ENCODE peak calls at places on chromosomes 3 and 15, in four cellular contexts. M is tibial artery, F is right atrium auricular region, Y is IMR-90. G is an unnamed sample.

GRCh38 chr3:152976232-152976631 is 141.3 kb downstream of the P2RY1 start:
- DNase-seq in M (no peak), F (no peak), Y (no peak), G (no peak)

GRCh38 chr3:50525987-50526386 is 22.6 kb upstream of the CACNA2D2 start:
- DNase-seq in M (peak; percentile 40), F (no peak), Y (peak; percentile 30), G (no peak)

GRCh38 chr3:138348107-138348949 is at the start of gene MRAS:
- DNase-seq in M (peak; percentile 78), F (peak; percentile 87), Y (peak; percentile 73), G (peak; percentile 60)

GRCh38 chr15:37873336-37873735 is 61.1 kb upstream of the TMCO5A start:
- DNase-seq in M (no peak), F (no peak), Y (peak; percentile 41), G (no peak)

GRCh38 chr3:49750056-49750455 is 26.3 kb upstream of the GMPPB start:
- DNase-seq in M (no peak), F (peak; percentile 32), Y (peak; percentile 18), G (no peak)

GRCh38 chr3:4587061-4587837 is 94.1 kb downstream of the ITPR1 start:
- DNase-seq in M (no peak), F (no peak), Y (no peak), G (no peak)

GRCh38 chr15:62821384-62822131 is 221.0 kb upstream of the TPM1 start:
- DNase-seq in M (no peak), F (no peak), Y (no peak), G (no peak)

GRCh38 chr15:35874260-35874905 is 328.4 kb upstream of the DPH6 start:
- DNase-seq in M (peak; percentile 22), F (no peak), Y (peak; percentile 93), G (peak; percentile 77)

GRCh38 chr15:101613130-101614000 is 38.8 kb downstream of the TM2D3 start:
- DNase-seq in M (peak; percentile 56), F (peak; percentile 74), Y (peak; percentile 31), G (peak; percentile 7)

GRCh38 chr15:60652245-60652644 is 173.3 kb upstream of the ICE2 start:
- DNase-seq in M (no peak), F (no peak), Y (no peak), G (no peak)

GRCh38 chr3:151894219-151894618 is 20.8 kb downstream of the SUCNR1 start:
- DNase-seq in M (no peak), F (no peak), Y (no peak), G (no peak)

GRCh38 chr3:151896662-151897012 is 23.2 kb downstream of the SUCNR1 start:
- DNase-seq in M (no peak), F (no peak), Y (no peak), G (peak; percentile 94)

GRCh38 chr3:151895478-151895877 is 22.0 kb downstream of the SUCNR1 start:
- DNase-seq in M (no peak), F (no peak), Y (no peak), G (no peak)

GRCh38 chr3:151895881-151896661 is 22.6 kb downstream of the SUCNR1 start:
- DNase-seq in M (no peak), F (no peak), Y (no peak), G (no peak)

DNA sequence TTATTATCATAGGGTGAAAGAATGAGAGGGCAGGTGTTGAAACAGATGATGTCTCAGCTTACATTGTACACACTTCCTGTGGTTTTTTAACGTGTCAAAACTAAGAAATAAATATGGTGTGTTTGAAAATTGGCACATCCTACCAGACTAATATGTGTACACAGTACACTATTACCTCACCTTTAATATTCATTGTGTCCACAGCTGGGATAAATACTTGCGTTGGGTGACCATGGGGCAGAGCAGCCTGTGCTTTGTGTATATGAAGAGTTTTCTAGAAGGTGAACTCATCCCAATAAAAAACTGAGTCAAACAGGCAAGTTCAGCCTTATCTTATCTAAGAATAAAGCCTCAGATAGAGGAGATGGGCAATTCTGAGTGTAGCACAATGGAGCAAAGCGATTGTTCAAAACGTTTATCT is 17.3 kb downstream of the SUCNR1 start:
- DNase-seq in M (no peak), F (no peak), Y (no peak), G (peak; percentile 75)
- TF ChIP-seq CTCF in M (no peak), F (no peak), Y (no peak), G (no peak)

DNA sequence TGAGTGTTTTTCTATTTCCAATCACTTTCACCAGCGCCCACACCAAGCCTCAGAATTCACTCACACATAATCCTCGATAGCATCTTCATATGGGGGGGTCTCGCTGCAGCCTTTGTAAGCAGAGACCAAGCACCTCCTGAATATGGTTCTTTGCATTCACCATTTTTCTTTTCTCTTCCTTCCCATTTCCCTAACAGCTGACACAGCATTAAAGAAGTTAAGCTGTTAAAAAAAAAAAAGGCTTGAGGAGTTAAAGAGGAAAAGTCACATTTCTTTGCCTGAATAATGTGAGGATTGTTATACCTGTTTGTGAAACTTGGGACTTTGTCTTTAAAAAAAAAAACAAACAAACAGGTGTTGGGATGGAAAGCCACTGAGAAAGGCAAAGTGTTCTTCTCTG is 41.6 kb downstream of the RFTN1 start:
- DNase-seq in M (no peak), F (no peak), Y (no peak), G (no peak)
- H3K4me1 ChIP-seq in M (no peaks in the 10 kb centered on the region), F (no peaks in the 10 kb centered on the region), Y (peaks cover 18% of the 10 kb centered on the region), G (no peaks in the 10 kb centered on the region)

GRCh38 chr3:122183521-122183892 is at the start of gene CASR:
- DNase-seq in M (no peak), F (no peak), Y (no peak), G (peak; percentile 20)
- H3K27me3 ChIP-seq in M (peaks cover 15% of the 10 kb centered on the region), F (peaks cover 4% of the 10 kb centered on the region), Y (peaks cover 30% of the 10 kb centered on the region), G (peaks cover 84% of the 10 kb centered on the region)

GRCh38 chr15:52464040-52464439 is 64.6 kb downstream of the MYO5A start:
- DNase-seq in M (no peak), F (no peak), Y (no peak), G (no peak)
- TF ChIP-seq CTCF in M (no peak), F (no peak), Y (no peak), G (no peak)

GRCh38 chr3:172666873-172667694 is 43.8 kb downstream of the NCEH1 start:
- DNase-seq in M (peak; percentile 70), F (peak; percentile 80), Y (peak; percentile 83), G (no peak)

GRCh38 chr3:172666181-172666872 is 44.5 kb downstream of the NCEH1 start:
- DNase-seq in M (no peak), F (no peak), Y (no peak), G (no peak)
- H3K4me1 ChIP-seq in M (no peaks in the 10 kb centered on the region), F (no peaks in the 10 kb centered on the region), Y (peaks cover 2% of the 10 kb centered on the region), G (peaks cover 12% of the 10 kb centered on the region)

GRCh38 chr15:69999392-70000085 is 98.2 kb downstream of the TLE3 start:
- DNase-seq in M (no peak), F (no peak), Y (no peak), G (no peak)

GRCh38 chr15:69996842-69997478 is 100.8 kb downstream of the TLE3 start:
- DNase-seq in M (no peak), F (no peak), Y (no peak), G (no peak)

GRCh38 chr15:69997701-69998273 is 99.9 kb downstream of the TLE3 start:
- DNase-seq in M (peak; percentile 49), F (peak; percentile 62), Y (peak; percentile 4), G (peak; percentile 6)

GRCh38 chr15:69996321-69996720 is 101.4 kb downstream of the TLE3 start:
- DNase-seq in M (no peak), F (no peak), Y (no peak), G (no peak)

GRCh38 chr15:69998541-69999391 is 99.0 kb downstream of the TLE3 start:
- DNase-seq in M (no peak), F (no peak), Y (no peak), G (no peak)
- H3K27me3 ChIP-seq in M (no peaks in the 10 kb centered on the region), F (no peaks in the 10 kb centered on the region), Y (peaks cover 57% of the 10 kb centered on the region), G (peaks cover 39% of the 10 kb centered on the region)

GRCh38 chr3:52218454-52218853 is 7.0 kb downstream of the TLR9 start:
- DNase-seq in M (no peak), F (no peak), Y (no peak), G (no peak)
- TF ChIP-seq CTCF in M (no peak), F (no peak), Y (no peak), G (no peak)

GRCh38 chr3:46669191-46669999 is 24.1 kb downstream of the ALS2CL start:
- DNase-seq in M (peak; percentile 15), F (no peak), Y (no peak), G (no peak)

GRCh38 chr3:46668591-46668990 is 24.9 kb downstream of the ALS2CL start:
- DNase-seq in M (peak; percentile 9), F (no peak), Y (no peak), G (no peak)

GRCh38 chr3:46667657-46668056 is 25.8 kb downstream of the ALS2CL start:
- DNase-seq in M (peak; percentile 9), F (no peak), Y (no peak), G (no peak)

GRCh38 chr3:46667061-46667621 is 26.3 kb downstream of the ALS2CL start:
- DNase-seq in M (peak; percentile 17), F (no peak), Y (no peak), G (no peak)

DNA sequence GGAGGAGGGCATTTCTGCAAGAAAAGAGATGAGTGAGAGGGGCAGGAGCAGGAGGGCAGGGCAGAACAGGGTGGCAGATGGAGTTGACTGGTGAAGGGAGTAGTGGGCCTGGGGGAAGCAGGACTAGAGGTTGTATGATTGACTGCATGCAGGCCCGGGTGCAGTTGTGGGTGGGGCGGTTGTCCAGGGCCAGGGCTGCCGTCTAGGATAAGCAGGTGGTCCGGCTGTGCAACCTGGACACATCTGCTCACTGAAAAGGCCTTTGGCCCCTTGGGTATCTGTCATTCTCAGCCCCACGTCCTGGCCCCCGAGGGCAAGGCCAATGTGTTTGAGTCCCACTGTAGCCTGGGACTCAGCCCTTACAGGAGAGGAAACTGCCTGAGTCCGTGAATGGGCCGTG is 25.4 kb downstream of the ALS2CL start:
- DNase-seq in M (no peak), F (no peak), Y (no peak), G (no peak)
- H3K4me1 ChIP-seq in M (no peaks in the 10 kb centered on the region), F (no peaks in the 10 kb centered on the region), Y (peaks cover 6% of the 10 kb centered on the region), G (no peaks in the 10 kb centered on the region)

DNA sequence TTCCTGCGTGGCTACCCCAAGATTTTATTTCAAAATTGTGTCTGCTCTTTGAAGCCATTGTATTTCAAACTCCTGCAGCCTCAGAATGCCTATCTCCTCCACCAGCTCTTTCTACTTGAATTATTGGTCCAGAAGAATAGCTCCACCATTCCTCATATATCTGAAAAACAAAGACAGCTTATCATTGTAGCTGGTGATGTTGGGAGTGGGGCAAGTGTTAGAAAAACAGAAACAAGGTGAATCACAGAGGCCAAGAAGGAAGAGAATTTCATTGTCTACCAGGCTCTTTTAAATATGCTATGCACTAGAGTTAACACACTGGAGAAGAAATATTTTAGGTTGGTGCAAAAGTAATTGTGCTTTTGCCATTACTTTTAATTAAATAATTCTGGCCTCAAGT is 307.9 kb upstream of the ROPN1 start:
- DNase-seq in M (no peak), F (no peak), Y (no peak), G (no peak)
- H3K27me3 ChIP-seq in M (no peaks in the 10 kb centered on the region), F (no peaks in the 10 kb centered on the region), Y (peaks cover 15% of the 10 kb centered on the region), G (peaks cover 82% of the 10 kb centered on the region)